ENCODE peak calls at places on chromosomes 2 and 18, in four cellular contexts. D, M, Y and U are unnamed samples.

GRCh38 chr2:165825041-165825440 is 31.0 kb upstream of the GALNT3 start:
- DNase-seq in D (no peak), M (no peak), Y (peak; percentile 77), U (no peak)

GRCh38 chr18:72871091-72871490 is 3.3 kb upstream of the NETO1 start:
- DNase-seq in D (no peak), M (no peak), Y (peak; percentile 35), U (no peak)

GRCh38 chr18:23282437-23282781 is 147.1 kb downstream of the CABLES1 start:
- DNase-seq in D (no peak), M (no peak), Y (no peak), U (no peak)

GRCh38 chr2:215531284-215531683 is 95.4 kb upstream of the FN1 start:
- DNase-seq in D (no peak), M (no peak), Y (peak; percentile 91), U (no peak)

GRCh38 chr2:29528891-29529520 is 392.4 kb downstream of the ALK start:
- DNase-seq in D (peak; percentile 24), M (no peak), Y (peak; percentile 73), U (no peak)

GRCh38 chr18:78393463-78393862 is 586.2 kb upstream of the SALL3 start:
- DNase-seq in D (no peak), M (no peak), Y (no peak), U (no peak)

GRCh38 chr2:219598308-219599078 is 836 bp downstream of the STK11IP start:
- DNase-seq in D (no peak), M (no peak), Y (no peak), U (no peak)

GRCh38 chr2:197710424-197711042 is 5.4 kb downstream of the MARS2 start:
- DNase-seq in D (no peak), M (no peak), Y (no peak), U (no peak)

GRCh38 chr2:56001992-56002391 is 78.4 kb upstream of the EFEMP1 start:
- DNase-seq in D (no peak), M (no peak), Y (no peak), U (no peak)

GRCh38 chr18:56168049-56168781 is 470.2 kb downstream of the TXNL1 start:
- DNase-seq in D (peak; percentile 39), M (no peak), Y (peak; percentile 84), U (no peak)

GRCh38 chr2:74499269-74499939 is at the start of gene LBX2:
- DNase-seq in D (no peak), M (no peak), Y (no peak), U (no peak)

GRCh38 chr18:27707201-27707600 is 469.7 kb downstream of the CDH2 start:
- DNase-seq in D (no peak), M (no peak), Y (no peak), U (no peak)

GRCh38 chr2:117856415-117857210 is 42.1 kb downstream of the DDX18 start:
- DNase-seq in D (peak; percentile 77), M (no peak), Y (peak; percentile 96), U (no peak)

GRCh38 chr2:119958642-119959268 is 54.1 kb upstream of the EPB41L5 start:
- DNase-seq in D (no peak), M (no peak), Y (peak; percentile 67), U (no peak)

GRCh38 chr2:19902272-19902730 is 518 bp upstream of the TTC32 start:
- DNase-seq in D (no peak), M (no peak), Y (no peak), U (no peak)

GRCh38 chr2:144484201-144484948 is 35.5 kb downstream of the ZEB2 start:
- DNase-seq in D (no peak), M (no peak), Y (no peak), U (no peak)

GRCh38 chr2:121210691-121211090 is 74.3 kb downstream of the TFCP2L1 start:
- DNase-seq in D (no peak), M (no peak), Y (no peak), U (no peak)

GRCh38 chr2:178860551-178860950 is 53.3 kb upstream of the TTN start:
- DNase-seq in D (no peak), M (no peak), Y (no peak), U (no peak)

GRCh38 chr18:13465476-13465875 is 246.9 kb downstream of the LDLRAD4 start:
- DNase-seq in D (no peak), M (no peak), Y (no peak), U (no peak)

GRCh38 chr2:99507964-99508818 is 18.4 kb upstream of the REV1 start:
- DNase-seq in D (no peak), M (no peak), Y (no peak), U (no peak)

GRCh38 chr18:3863006-3863405 is 413.0 kb downstream of the TGIF1 start:
- DNase-seq in D (no peak), M (no peak), Y (no peak), U (no peak)

GRCh38 chr18:12291161-12291560 is 16.9 kb upstream of the TUBB6 start:
- DNase-seq in D (no peak), M (no peak), Y (no peak), U (no peak)

GRCh38 chr2:65901809-65902208 is 469.4 kb upstream of the SPRED2 start:
- DNase-seq in D (no peak), M (no peak), Y (no peak), U (no peak)